ENCODE peak calls at places on chromosomes 2 and 18, in nine cellular contexts. W is breast epithelium; D is HL-60; C is CD4-positive, alpha-beta T cell; M is tibial artery; V is neural progenitor cell; S is esophagus squamous epithelium; A is body of pancreas; O is left ventricle myocardium inferior. J is an unnamed sample.

GRCh38 chr2:102238039-102238756 is 51.4 kb downstream of the IL1RL2 start:
- DNase-seq in O (peak), W (no peak), D (no peak), A (no peak), V (no peak), M (no peak), S (no peak), C (no peak), J (no peak)

GRCh38 chr2:80858955-80859354 is 554.4 kb upstream of the LRRTM1 start:
- DNase-seq in D (no peak), O (no peak), A (no peak), C (no peak), M (no peak), S (no peak), W (no peak), V (no peak), J (no peak)

GRCh38 chr2:180905002-180905401 is 75.4 kb upstream of the UBE2E3 start:
- DNase-seq in O (no peak), D (no peak), V (no peak), C (no peak), A (no peak), M (no peak), S (no peak), W (no peak), J (no peak)

GRCh38 chr2:97914691-97915213 is 81.0 kb downstream of the TMEM131 start:
- DNase-seq in S (no peak), W (no peak), D (no peak), O (no peak), A (no peak), V (no peak), M (no peak), C (no peak), J (no peak)

GRCh38 chr18:33835419-33835818 is 257.4 kb downstream of the ASXL3 start:
- DNase-seq in S (no peak), C (no peak), M (no peak), O (no peak), V (no peak), D (no peak), A (no peak), W (no peak), J (no peak)

GRCh38 chr2:181673178-181673577 is 7.1 kb downstream of the NEUROD1 start:
- DNase-seq in V (no peak), C (no peak), O (no peak), D (no peak), A (no peak), S (no peak), W (no peak), M (no peak), J (no peak)

GRCh38 chr2:209476367-209477191 is 52.7 kb downstream of the MAP2 start:
- DNase-seq in O (no peak), C (no peak), V (no peak), D (no peak), W (no peak), A (peak), S (no peak), M (no peak), J (no peak)

GRCh38 chr2:20931346-20931745 is 108.4 kb upstream of the LDAH start:
- DNase-seq in O (no peak), S (no peak), V (no peak), C (no peak), M (no peak), A (no peak), D (no peak), W (no peak), J (no peak)

DNA sequence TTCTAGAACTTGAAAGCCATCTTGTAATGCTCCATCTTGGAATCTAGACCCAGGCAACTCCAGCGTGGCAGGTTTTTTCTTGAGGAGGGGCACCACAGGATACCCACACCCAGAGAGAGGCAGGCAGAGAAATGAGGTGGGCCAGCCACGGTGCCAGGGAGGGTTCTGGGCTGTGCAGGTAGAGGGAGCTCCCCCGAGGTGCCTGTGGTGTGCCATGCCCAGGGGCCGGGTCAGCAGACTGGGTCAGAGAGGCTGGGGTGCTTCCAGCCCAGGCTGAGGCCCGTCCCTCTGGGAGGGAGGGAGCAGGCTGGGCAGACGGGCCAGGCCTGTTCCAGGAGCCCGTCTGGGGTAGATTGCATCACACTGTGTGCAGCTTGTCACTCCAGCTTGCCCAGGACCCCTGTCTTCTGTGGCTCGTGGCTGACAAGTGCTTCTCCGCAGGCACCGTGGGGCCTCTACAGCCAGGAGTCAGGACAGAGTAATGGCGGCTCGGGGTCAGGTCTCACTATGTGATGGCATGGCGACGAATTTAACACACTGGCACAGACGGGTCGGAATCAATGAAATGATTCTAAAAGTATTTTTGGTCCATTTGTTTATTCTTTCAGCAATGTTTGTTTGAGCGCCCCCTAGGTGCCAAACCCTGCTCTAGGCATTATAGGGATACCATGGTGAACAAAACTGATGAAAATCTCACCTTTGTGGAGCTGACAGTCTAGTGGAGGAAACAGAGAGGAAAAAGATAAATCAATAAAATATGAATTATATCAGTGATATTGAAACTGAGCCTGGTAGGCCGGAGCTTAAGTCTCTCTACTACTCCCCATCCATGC is 144.0 kb downstream of the ACOXL start:
- DNase-seq in A (no peak), O (no peak), M (no peak), C (no peak), W (no peak), V (no peak), D (no peak), S (no peak), J (no peak)
- H3K27ac ChIP-seq in A (no peak), O (no peak), M (no peak), C (no peak), W (no peak), V (no peak), D (no peak), S (no peak), J (no peak)

GRCh38 chr18:45849529-45849928 is 24.1 kb downstream of the SIGLEC15 start:
- DNase-seq in O (no peak), D (no peak), W (no peak), V (no peak), S (no peak), A (no peak), M (no peak), C (no peak), J (no peak)

GRCh38 chr18:45851196-45851925 is 25.9 kb downstream of the SIGLEC15 start:
- DNase-seq in D (no peak), V (no peak), M (no peak), W (no peak), A (no peak), O (no peak), S (no peak), C (no peak), J (no peak)

GRCh38 chr18:45847119-45847518 is 21.6 kb downstream of the SIGLEC15 start:
- DNase-seq in M (no peak), W (no peak), D (no peak), V (no peak), O (no peak), S (no peak), C (no peak), A (no peak), J (no peak)

GRCh38 chr18:45852631-45853030 is 27.2 kb downstream of the SIGLEC15 start:
- DNase-seq in S (no peak), O (no peak), V (no peak), A (no peak), C (no peak), M (no peak), W (no peak), D (peak), J (no peak)

DNA sequence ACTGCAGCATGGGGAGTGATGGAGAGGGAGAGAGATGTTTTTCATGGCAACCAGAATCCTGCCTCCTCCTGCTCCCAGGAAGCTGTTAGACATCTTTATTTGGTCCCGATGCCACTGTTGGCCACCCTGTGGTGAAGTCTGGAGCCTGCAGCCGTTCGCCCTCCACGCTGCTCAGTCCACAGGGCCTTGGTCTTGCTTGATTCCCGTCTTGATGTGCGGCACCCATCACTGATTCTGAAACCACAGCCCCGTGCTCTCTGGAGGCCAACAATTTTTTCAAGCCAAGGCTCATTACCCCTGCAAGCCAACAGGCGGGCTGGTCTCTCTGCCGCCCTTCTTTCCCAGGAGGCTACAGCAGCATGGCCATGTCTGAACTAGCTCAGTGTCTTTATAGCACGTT is 24.5 kb downstream of the SIGLEC15 start:
- DNase-seq in D (no peak), M (no peak), W (no peak), O (no peak), A (no peak), C (no peak), S (no peak), V (peak), J (no peak)
- TF ChIP-seq CTCF in D (no peak), M (no peak), W (no peak), O (peak), A (no peak), C (no peak), S (peak), V (peak), J (peak)

DNA sequence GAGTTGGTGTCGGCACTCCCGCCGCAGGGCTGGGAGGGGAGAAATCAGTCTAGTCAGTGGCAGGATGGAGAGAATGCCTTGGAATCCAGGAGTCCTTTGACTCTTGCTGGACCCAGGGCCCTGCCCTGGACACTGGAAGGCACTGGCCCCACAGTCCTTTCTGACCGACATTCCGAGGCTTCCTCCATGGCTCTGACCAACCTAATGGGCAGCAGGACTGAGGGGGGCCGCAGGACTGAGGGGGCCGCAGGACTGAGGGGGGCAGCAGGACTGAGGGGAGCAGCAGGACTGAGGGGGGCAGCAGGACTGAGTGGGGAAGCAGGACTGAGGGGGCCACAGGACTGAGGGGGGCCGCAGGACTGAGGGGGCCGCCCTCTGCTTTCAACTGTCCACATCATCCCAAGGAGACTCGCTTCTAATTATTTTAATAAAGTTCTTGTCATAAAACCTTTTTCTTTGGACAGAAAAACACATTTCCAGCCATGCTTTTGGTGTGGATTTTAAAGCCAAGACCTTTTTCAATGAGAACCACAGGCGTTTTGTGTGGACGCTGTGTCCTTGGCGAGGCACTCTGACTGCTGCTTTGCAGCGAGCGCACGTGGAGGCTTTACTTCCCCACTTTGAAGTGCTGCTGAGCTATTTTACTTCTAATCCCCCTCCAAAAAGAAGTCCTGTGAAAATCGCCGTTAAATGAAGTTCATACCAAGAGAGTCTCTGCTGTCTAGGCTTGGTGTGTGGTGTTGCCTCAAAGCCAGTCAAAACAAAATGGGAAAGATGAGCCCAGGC is 226.1 kb downstream of the TWIST2 start:
- DNase-seq in M (no peak), O (no peak), C (no peak), D (no peak), W (no peak), A (no peak), V (no peak), S (no peak), J (no peak)
- H3K27ac ChIP-seq in M (no peak), O (peak), C (no peak), D (no peak), W (no peak), A (no peak), V (no peak), S (no peak), J (no peak)

DNA sequence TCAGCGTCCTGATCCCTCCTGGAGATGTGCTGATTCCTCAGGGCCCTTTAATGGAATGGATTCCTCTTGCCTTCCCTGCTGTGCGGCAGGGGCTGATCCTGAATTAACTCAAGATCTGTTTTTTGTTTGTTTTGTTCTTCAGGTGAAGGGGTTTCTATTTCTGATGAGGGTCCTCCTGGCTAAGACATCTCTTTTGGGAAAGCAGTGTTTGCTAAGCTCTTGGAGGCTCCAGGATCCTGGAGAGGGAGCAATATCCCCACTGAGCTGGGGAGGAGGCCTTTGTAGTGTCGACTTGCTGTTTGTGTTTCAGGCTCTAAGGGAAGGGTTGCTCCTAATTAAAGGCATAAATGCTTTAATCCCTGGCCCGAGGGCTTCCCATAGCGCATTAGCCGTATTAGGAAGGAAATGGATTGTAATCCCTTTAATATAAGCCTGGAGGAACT is 65.3 kb upstream of the FOXI3 start:
- DNase-seq in D (no peak), V (peak), A (no peak), M (no peak), C (no peak), O (no peak), W (no peak), S (no peak), J (no peak)
- TF ChIP-seq CTCF in D (no peak), V (no peak), A (no peak), M (no peak), C (no peak), O (no peak), W (no peak), S (no peak), J (no peak)

GRCh38 chr2:8300216-8300615 is 381.6 kb upstream of the ID2 start:
- DNase-seq in W (no peak), A (no peak), O (no peak), C (no peak), D (peak), V (no peak), S (no peak), M (no peak), J (no peak)

GRCh38 chr2:8297376-8298213 is 384.3 kb upstream of the ID2 start:
- DNase-seq in D (peak), A (no peak), W (no peak), O (no peak), C (no peak), S (no peak), V (no peak), M (no peak), J (no peak)

GRCh38 chr2:8300905-8301304 is 381.0 kb upstream of the ID2 start:
- DNase-seq in O (no peak), M (no peak), C (no peak), S (no peak), D (no peak), W (no peak), A (no peak), V (no peak), J (no peak)

GRCh38 chr2:8296340-8296739 is 385.5 kb upstream of the ID2 start:
- DNase-seq in S (no peak), C (no peak), M (no peak), V (no peak), W (no peak), D (no peak), A (no peak), O (no peak), J (no peak)

GRCh38 chr2:8298783-8299182 is 383.1 kb upstream of the ID2 start:
- DNase-seq in S (no peak), D (peak), M (no peak), W (no peak), C (no peak), O (no peak), A (no peak), V (no peak), J (no peak)
- H3K27ac ChIP-seq in S (no peak), D (peak), M (no peak), W (no peak), C (no peak), O (no peak), A (no peak), V (no peak), J (no peak)

DNA sequence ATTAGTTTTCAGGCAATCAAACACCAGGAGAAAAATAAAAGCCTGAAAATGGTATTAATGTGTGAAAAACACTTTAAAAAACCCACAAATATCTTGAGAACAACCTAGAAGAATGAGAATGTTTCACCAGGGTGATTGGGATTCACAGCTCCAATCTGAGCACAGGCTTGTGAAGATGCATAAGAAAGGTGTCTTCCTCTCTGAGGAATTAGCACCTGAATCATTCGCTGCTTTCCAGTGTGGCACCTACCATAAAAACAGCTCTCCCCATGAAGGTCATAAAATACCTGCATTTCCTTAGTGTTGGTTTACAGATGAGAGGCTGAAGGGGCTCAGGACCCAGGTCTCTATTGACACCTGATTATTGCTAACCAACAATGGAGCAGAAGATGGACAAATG is 499.7 kb upstream of the KLHL29 start:
- DNase-seq in A (no peak), O (no peak), S (no peak), C (no peak), D (no peak), V (no peak), M (no peak), W (no peak), J (no peak)
- TF ChIP-seq CTCF in A (no peak), O (no peak), S (no peak), C (no peak), D (no peak), V (no peak), M (no peak), W (no peak), J (no peak)

GRCh38 chr2:28643911-28644334 is 107.7 kb upstream of the PPP1CB start:
- DNase-seq in S (no peak), A (peak), C (no peak), V (no peak), O (no peak), D (no peak), W (no peak), M (no peak), J (peak)
- H3K27ac ChIP-seq in S (peak), A (peak), C (no peak), V (no peak), O (peak), D (no peak), W (peak), M (peak), J (peak)

GRCh38 chr18:63025251-63025710 is 294.3 kb downstream of the BCL2 start:
- DNase-seq in O (no peak), S (no peak), V (peak), D (no peak), W (peak), A (peak), M (no peak), C (no peak), J (peak)

GRCh38 chr18:63017977-63018376 is 301.6 kb downstream of the BCL2 start:
- DNase-seq in O (no peak), D (no peak), W (no peak), M (no peak), C (no peak), S (no peak), V (no peak), A (no peak), J (no peak)

GRCh38 chr18:63028380-63028779 is 291.2 kb downstream of the BCL2 start:
- DNase-seq in M (no peak), A (no peak), C (no peak), W (no peak), V (no peak), S (no peak), O (no peak), D (no peak), J (no peak)

GRCh38 chr18:63022429-63023022 is 297.0 kb downstream of the BCL2 start:
- DNase-seq in V (peak), M (no peak), W (no peak), D (no peak), A (no peak), C (no peak), O (no peak), S (no peak), J (no peak)
- TF ChIP-seq CTCF in V (peak), M (no peak), W (no peak), D (no peak), A (no peak), C (no peak), O (peak), S (peak), J (peak)

GRCh38 chr2:44325897-44326296 is 35.4 kb downstream of the PREPL start:
- DNase-seq in C (no peak), M (no peak), W (no peak), O (no peak), V (no peak), D (no peak), A (no peak), S (no peak), J (no peak)
- H3K27ac ChIP-seq in C (no peak), M (peak), W (no peak), O (peak), V (no peak), D (no peak), A (no peak), S (no peak), J (no peak)